ENCODE peak calls at places on chromosomes 13 and 19, in four cellular contexts. W is body of pancreas, F is A549, L is adrenal gland. U is an unnamed sample.

GRCh38 chr13:80336335-80336734 is 4.6 kb downstream of the SPRY2 start:
- DNase-seq in L (no peak), W (no peak), F (no peak), U (no peak)

GRCh38 chr13:35814573-35814972 is 316.6 kb downstream of the DCLK1 start:
- DNase-seq in W (no peak), L (no peak), F (no peak), U (no peak)

GRCh38 chr19:1975081-1975480 is 34.1 kb downstream of the CSNK1G2 start:
- DNase-seq in F (no peak), W (no peak), L (no peak), U (no peak)

GRCh38 chr13:73367886-73368285 is 309.1 kb downstream of the KLF5 start:
- DNase-seq in F (no peak), L (no peak), W (no peak), U (no peak)

GRCh38 chr19:51148571-51148970 is 6.5 kb downstream of the SIGLEC7 start:
- DNase-seq in F (no peak), W (no peak), L (no peak), U (no peak)

GRCh38 chr13:40031031-40031430 is 375.6 kb downstream of the COG6 start:
- DNase-seq in L (no peak), W (no peak), F (no peak), U (no peak)

GRCh38 chr19:30212574-30212973 is 159.6 kb upstream of the ZNF536 start:
- DNase-seq in F (no peak), W (no peak), L (peak; percentile 30), U (no peak)

GRCh38 chr19:7883796-7884570 is 4.3 kb upstream of the LRRC8E start:
- DNase-seq in W (no peak), L (no peak), F (no peak), U (no peak)

GRCh38 chr13:38752726-38753125 is 65.8 kb downstream of the FREM2 start:
- DNase-seq in L (no peak), W (no peak), F (no peak), U (no peak)

GRCh38 chr13:40352385-40352778 is 314.1 kb downstream of the FOXO1 start:
- DNase-seq in L (peak; percentile 92), F (no peak), W (peak; percentile 66), U (no peak)

GRCh38 chr13:26656919-26657318 is 99.4 kb downstream of the WASF3 start:
- DNase-seq in W (no peak), L (peak; percentile 71), F (no peak), U (no peak)
- TF ChIP-seq CTCF in W (no peak), L (no peak), F (no peak), U (no peak)

DNA sequence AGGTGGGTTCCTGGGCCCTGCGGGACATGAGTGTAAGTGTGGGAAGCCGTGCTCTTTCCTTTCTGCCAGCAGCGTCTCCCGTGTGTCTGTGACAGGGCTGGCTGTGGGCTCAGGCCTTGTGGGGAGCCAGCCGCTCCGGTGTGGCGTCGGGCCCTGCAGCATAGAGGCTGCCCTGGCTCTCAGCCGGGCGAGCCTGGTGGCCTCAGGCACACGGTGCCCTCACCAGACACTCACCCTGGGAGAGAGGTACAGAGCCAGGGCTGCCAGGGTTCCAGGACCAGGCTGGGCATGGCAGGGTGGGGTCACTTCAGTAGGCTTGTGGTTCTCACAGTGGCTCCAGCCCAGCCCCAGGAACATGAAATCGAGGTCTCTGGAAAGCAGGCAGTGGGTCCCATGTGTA is 324.8 kb downstream of the TEX29 start:
- DNase-seq in W (no peak), L (no peak), F (no peak), U (no peak)
- H3K27ac ChIP-seq in W (no peak overlapping the region), L (no peak overlapping the region), F (no peak overlapping the region), U (no peak overlapping the region)

GRCh38 chr19:14772467-14772866 is 5.9 kb downstream of the ADGRE2 start:
- DNase-seq in F (no peak), W (no peak), L (no peak), U (no peak)

GRCh38 chr19:14775855-14776254 is 2.5 kb downstream of the ADGRE2 start:
- DNase-seq in W (no peak), L (no peak), F (no peak), U (no peak)

GRCh38 chr19:14772995-14773394 is 5.4 kb downstream of the ADGRE2 start:
- DNase-seq in L (no peak), W (no peak), F (no peak), U (no peak)

GRCh38 chr19:14770944-14771839 is 7.2 kb downstream of the ADGRE2 start:
- DNase-seq in W (no peak), F (no peak), L (no peak), U (no peak)

GRCh38 chr19:14774373-14774772 is 4.0 kb downstream of the ADGRE2 start:
- DNase-seq in L (no peak), W (no peak), F (no peak), U (no peak)
- TF ChIP-seq POLR2A in L (no peak), W (no peak), F (no peak), U (no peak)

GRCh38 chr13:64470751-64471150 is 2759.4 kb downstream of the PCDH9 start:
- DNase-seq in F (no peak), W (no peak), L (no peak), U (no peak)

DNA sequence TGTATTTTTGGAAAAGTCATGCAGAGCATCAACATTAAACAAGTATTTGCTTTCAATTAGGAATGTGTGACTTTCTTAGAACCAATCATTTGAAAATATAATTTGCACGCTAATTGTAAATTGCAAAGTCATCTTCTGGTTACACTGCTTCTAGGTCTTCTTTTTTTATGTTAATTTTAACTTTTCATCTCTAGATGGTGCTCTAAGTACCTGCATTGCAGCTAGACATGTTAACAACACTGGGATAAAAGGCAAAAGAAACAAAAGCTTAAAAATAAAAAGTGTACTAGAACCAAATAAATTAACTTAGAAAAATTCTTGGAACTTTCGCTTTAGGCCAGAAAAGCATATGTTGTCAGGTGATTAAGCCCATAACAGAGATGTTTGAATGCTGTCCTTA is 2758.2 kb downstream of the PCDH9 start:
- DNase-seq in F (peak; percentile 59), L (no peak), W (no peak), U (no peak)
- TF ChIP-seq CTCF in F (peak; percentile 57), L (no peak), W (no peak), U (no peak)

DNA sequence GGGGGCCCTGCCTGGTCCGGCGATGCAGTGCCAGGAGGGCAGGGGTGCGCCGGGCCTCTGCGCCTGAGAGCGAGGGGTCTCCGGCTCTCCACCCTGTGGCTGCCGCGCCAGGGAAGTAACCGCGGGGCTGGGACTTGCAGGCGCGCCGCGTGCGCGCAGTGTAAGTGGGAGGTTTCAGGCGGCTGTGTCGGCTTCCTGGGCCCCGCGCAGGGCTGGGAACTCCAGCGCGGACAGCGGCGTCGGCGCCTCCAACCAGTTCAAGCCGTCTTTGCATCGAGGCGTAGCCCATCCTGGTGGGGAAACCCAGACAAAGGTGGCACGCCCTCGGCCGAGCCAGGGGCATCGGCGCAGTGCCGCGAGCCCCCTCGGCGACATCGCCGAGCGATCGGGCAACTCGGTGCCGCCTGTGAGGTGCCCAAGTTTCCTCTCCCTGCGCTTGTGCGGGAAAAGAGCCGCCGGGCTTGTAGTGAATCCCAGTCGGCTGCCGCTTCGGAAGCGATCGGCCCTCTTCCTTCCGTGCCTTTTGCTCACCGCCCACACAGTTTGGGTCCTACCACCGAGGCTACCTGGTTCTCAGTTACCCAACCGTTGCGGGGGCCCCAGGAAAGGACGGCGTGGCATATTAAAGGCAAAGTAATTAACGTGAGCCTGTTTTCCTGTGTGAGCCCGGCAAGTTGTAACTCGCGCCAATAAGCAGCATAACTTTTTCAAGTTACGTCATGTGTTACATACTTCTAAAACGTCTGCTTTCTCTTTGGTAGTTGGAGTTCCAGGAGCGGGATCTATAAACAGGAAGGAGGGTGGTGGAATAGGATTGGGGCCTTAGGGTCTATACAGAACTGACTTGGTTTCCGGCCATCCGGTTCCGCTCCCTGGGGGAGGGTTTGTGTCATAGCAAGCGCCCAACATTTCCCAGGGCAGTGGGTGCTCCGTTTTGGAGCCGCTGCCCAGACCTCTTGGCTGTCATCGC is 1.2 kb downstream of the LRCH1 start:
- DNase-seq in L (peak; percentile 79), W (peak; percentile 65), F (peak; percentile 71), U (peak; percentile 63)
- H3K27ac ChIP-seq in L (peak overlapping the region; percentile 51), W (peak overlapping the region; percentile 84), F (peak overlapping the region; percentile 89), U (peak overlapping the region; percentile 94)

GRCh38 chr13:49996166-49996915 is 501 bp upstream of the TRIM13 start:
- DNase-seq in W (peak; percentile 95), L (peak; percentile 93), F (peak; percentile 91), U (peak; percentile 94)

GRCh38 chr13:49995535-49996165 is 1.2 kb upstream of the TRIM13 start:
- DNase-seq in L (no peak), W (no peak), F (no peak), U (no peak)

GRCh38 chr13:49998714-49999624 is 2.1 kb downstream of the TRIM13 start:
- DNase-seq in L (no peak), W (no peak), F (no peak), U (no peak)

GRCh38 chr13:49997935-49998334 is 1.1 kb downstream of the TRIM13 start:
- DNase-seq in F (no peak), L (no peak), W (no peak), U (no peak)

DNA sequence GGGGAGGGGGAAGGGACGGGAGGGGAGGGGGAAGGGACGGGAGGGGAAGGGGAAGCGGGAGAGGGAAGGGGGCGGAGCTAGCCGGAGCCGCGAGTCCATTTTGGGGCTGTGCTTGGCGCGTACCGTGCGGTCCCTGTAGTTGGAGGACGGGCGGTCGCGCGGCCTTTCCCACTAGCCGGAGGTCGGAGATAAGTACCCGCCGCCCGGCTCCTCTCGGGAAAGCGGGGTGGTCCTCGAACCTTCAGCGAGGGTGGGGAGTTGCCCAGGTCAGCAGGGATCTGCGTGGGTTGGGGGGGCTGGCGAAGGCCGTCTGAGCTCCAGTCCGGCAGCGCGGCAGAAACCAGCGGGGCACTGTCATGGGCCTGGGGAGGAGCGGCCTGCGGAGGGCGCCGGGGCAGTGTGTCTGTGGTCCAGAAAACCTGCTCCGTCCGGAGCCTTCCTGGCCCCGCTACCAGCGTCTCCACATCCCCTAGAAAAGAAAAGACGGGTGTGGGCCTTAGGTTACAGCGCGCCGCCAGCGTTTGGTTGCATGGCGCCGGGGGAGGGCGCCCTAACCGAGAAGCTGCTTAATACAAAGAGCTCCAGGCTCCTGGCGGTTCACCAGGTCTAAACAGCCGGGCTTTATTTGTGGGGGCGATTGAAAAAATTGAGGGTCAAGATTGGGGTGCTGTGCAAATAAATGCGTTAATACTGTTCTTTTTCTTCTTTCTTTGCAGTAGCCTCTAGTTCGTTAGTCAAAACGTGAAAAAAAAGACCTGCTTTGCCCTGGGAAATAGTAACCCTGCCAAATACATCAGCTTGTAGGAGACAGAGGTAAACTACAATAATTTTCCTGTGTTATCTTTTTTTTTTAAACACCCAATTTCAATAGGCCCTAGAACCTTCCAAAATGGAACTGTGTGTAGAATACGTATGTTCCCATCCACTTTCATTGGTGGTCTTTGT is at the start of gene TRIM13:
- DNase-seq in W (peak; percentile 88), F (peak; percentile 87), L (peak; percentile 96), U (peak; percentile 92)
- TF ChIP-seq POLR2A in W (peak; percentile 86), F (no peak), L (peak; percentile 60), U (peak; percentile 53)

DNA sequence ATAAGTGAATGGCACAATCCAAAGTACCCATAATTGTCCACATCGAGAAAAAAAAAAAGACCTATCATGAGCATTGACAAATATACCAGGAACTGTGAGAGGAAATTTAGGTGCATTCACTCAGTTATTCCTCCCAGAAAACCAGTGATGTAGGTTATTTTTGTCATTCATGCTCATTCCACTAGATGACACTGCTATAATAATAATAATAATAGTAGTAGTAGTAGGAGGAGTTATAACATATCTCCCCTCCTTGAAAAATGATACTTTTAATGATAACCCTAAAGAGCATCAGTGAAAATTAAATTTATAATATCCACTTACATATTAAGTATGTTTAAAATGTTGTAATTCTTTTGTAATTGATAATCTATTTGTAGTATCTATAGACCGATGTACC is 463.9 kb upstream of the MIR17HG start:
- DNase-seq in L (no peak), W (no peak), F (no peak), U (no peak)
- TF ChIP-seq CTCF in L (no peak), W (no peak), F (peak; percentile 31), U (no peak)